ENCODE peak calls at places on chromosomes 7 and 10, in nine cellular contexts. R, N, K, Z, M, S, B, Y and W are unnamed samples.

GRCh38 chr7:2441430-2442058 is 34.7 kb downstream of the GRIFIN start:
- DNase-seq in Y (no peak), R (no peak), K (no peak), B (no peak), N (no peak), M (no peak), S (no peak), Z (no peak), W (no peak)

GRCh38 chr10:52818019-52818418 is 45.4 kb upstream of the MBL2 start:
- DNase-seq in B (peak), M (peak), Z (no peak), K (peak), N (peak), S (peak), Y (peak), R (peak), W (peak)

GRCh38 chr7:66198461-66198860 is 6.7 kb upstream of the TPST1 start:
- DNase-seq in S (no peak), N (no peak), M (no peak), R (no peak), B (no peak), Z (no peak), Y (no peak), K (no peak), W (no peak)

GRCh38 chr10:77819210-77820140 is 107.1 kb downstream of the DLG5 start:
- DNase-seq in S (no peak), B (peak), Y (no peak), Z (no peak), M (no peak), R (no peak), N (no peak), K (no peak), W (no peak)

GRCh38 chr7:36107926-36108631 is 45.0 kb upstream of the EEPD1 start:
- DNase-seq in R (no peak), B (no peak), Z (no peak), K (no peak), M (no peak), N (no peak), S (no peak), Y (no peak), W (no peak)

GRCh38 chr7:37408885-37409248 is 39.8 kb downstream of the ELMO1 start:
- DNase-seq in R (peak), K (no peak), Y (no peak), Z (no peak), M (no peak), S (no peak), N (peak), B (no peak), W (no peak)

GRCh38 chr10:48444266-48444665 is 137.8 kb downstream of the MAPK8 start:
- DNase-seq in Z (no peak), M (peak), N (peak), S (no peak), B (peak), K (no peak), Y (peak), R (peak), W (peak)

GRCh38 chr10:96747734-96748550 is 27.6 kb upstream of the PIK3AP1 start:
- DNase-seq in Y (no peak), Z (no peak), R (peak), B (no peak), N (peak), K (no peak), S (peak), M (no peak), W (no peak)

GRCh38 chr10:50874723-50875122 is 10.7 kb downstream of the A1CF start:
- DNase-seq in R (no peak), N (no peak), B (peak), S (peak), M (no peak), Z (no peak), Y (no peak), K (no peak), W (no peak)

GRCh38 chr7:75696263-75697037 is 42.3 kb downstream of the HIP1 start:
- DNase-seq in M (no peak), K (no peak), Y (no peak), Z (no peak), S (no peak), N (no peak), B (no peak), R (no peak), W (no peak)

GRCh38 chr7:88141479-88141878 is 78.4 kb downstream of the SRI start:
- DNase-seq in K (no peak), M (no peak), Y (no peak), R (no peak), Z (no peak), B (no peak), S (no peak), N (no peak), W (no peak)

GRCh38 chr10:60943372-60944158 is 420 bp downstream of the RHOBTB1 start:
- DNase-seq in M (peak), Y (peak), B (peak), R (peak), Z (no peak), N (no peak), K (no peak), S (peak), W (peak)

GRCh38 chr10:99834410-99834809 is 52.0 kb downstream of the ABCC2 start:
- DNase-seq in Y (peak), R (no peak), Z (no peak), K (peak), S (no peak), M (no peak), N (no peak), B (peak), W (peak)

GRCh38 chr10:11230706-11231105 is 213.0 kb downstream of the CELF2 start:
- DNase-seq in Z (no peak), Y (no peak), K (no peak), S (no peak), M (no peak), N (no peak), B (no peak), R (no peak), W (no peak)

GRCh38 chr7:36962367-36962766 is 238.1 kb upstream of the AOAH start:
- DNase-seq in B (peak), M (no peak), R (no peak), Y (no peak), K (no peak), S (peak), N (no peak), Z (no peak), W (no peak)

GRCh38 chr7:151008143-151008510 is 16.2 kb downstream of the ATG9B start:
- DNase-seq in N (no peak), R (no peak), S (no peak), B (no peak), M (no peak), K (no peak), Y (no peak), Z (no peak), W (peak)

GRCh38 chr10:122407375-122408125 is 33.0 kb downstream of the PLEKHA1 start:
- DNase-seq in Y (no peak), S (no peak), M (no peak), B (no peak), N (no peak), R (no peak), Z (no peak), K (peak), W (no peak)

GRCh38 chr7:5525271-5526189 is 101.9 kb upstream of the TNRC18 start:
- DNase-seq in N (peak), B (peak), S (peak), Y (peak), R (peak), Z (no peak), M (peak), K (peak), W (peak)

GRCh38 chr7:1028044-1028770 is 16.1 kb upstream of the GPR146 start:
- DNase-seq in Y (peak), S (peak), R (peak), Z (peak), K (peak), B (peak), M (peak), N (peak), W (peak)

GRCh38 chr7:139648941-139649425 is 125.5 kb downstream of the CLEC2L start:
- DNase-seq in N (peak), B (no peak), M (no peak), K (no peak), R (peak), Y (no peak), Z (no peak), S (no peak), W (no peak)

GRCh38 chr7:1008733-1009363 is 25.9 kb downstream of the CYP2W1 start:
- DNase-seq in M (no peak), R (no peak), Z (no peak), N (no peak), K (no peak), S (no peak), Y (no peak), B (no peak), W (no peak)

DNA sequence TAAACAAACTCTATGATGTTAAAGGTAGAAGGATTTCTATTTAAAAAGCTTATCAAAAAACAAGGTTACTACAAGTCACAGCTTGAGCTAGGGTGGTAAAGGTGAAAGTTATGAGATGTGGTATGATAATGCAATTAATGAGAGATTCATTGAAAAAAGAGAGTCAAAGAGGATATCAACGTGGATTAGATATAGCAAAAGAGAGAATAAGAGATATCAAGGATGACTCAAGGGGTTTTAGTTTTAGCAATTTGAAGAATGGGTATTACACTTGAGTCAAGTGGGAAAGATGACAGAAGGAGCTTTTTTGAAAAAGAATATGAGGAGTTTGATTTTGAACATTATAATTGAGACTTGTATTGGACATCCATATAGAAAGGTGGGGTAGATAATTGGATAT is 59.8 kb downstream of the NUTM2E start:
- DNase-seq in S (no peak), Z (no peak), N (no peak), Y (no peak), R (no peak), B (no peak), K (no peak), M (no peak), W (no peak)
- TF ChIP-seq CTCF in S (no peak), Z (no peak), N (no peak), Y (no peak), R (no peak), B (no peak), K (no peak), M (no peak), W (no peak)

DNA sequence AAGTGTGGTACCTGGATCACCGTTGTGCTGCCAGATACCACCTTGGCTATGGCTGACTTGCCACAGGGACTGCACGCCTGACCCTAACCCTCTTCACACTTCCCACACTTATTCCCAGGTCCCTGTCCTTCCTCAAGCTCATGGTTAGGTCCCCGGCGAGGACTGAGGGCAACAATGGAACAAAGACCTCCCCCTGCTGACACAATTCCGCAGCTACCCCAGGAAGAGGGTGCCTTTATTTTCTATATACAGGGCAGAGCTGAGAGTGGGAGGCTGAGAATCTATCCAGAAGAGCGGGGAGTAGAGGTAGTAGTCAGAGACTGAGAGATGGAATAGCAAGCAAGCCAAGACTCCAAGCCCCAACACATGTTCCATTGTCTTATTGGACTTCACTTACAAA is 118.1 kb upstream of the SEM1 start:
- DNase-seq in Z (no peak), S (no peak), N (no peak), K (no peak), Y (no peak), R (no peak), M (no peak), B (no peak), W (no peak)
- TF ChIP-seq CTCF in Z (no peak), S (no peak), N (no peak), K (no peak), Y (no peak), R (no peak), M (no peak), B (no peak), W (no peak)

DNA sequence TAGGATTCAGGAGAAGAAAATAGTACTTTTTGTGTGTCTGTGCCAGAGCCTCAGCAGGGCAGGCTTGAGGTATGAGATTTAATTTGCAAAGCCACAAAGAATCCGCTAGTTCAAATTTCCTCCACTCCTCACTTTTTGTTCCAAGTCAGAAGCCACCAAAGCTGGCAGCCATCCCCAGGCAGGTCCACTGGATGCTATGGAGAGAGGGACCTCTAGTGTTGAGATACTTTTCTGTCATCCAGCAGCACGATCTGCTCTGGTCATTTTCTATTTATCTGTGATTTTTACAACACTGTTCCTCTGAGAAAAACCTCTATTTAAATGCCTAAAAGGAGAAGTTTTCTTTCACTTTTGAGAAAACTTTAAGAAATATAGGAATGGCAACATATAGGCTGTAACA is 147.9 kb upstream of the FRMD4A start:
- DNase-seq in M (peak), S (peak), N (peak), Y (peak), K (peak), B (peak), Z (peak), R (peak), W (peak)
- TF ChIP-seq CTCF in M (peak), S (peak), N (peak), Y (peak), K (peak), B (peak), Z (peak), R (no peak), W (peak)

GRCh38 chr10:85995791-85996190 is 370.8 kb downstream of the GRID1 start:
- DNase-seq in N (peak), Z (no peak), K (no peak), R (no peak), Y (peak), M (peak), B (peak), S (peak), W (no peak)
- TF ChIP-seq CTCF in N (peak), Z (peak), K (no peak), R (no peak), Y (peak), M (peak), B (peak), S (no peak), W (no peak)

GRCh38 chr7:138350103-138350700 is 109.9 kb upstream of the TRIM24 start:
- DNase-seq in S (no peak), B (no peak), K (no peak), R (no peak), Z (no peak), N (no peak), Y (no peak), M (no peak), W (no peak)

GRCh38 chr7:138354066-138354465 is 106.0 kb upstream of the TRIM24 start:
- DNase-seq in R (no peak), Y (no peak), K (no peak), S (no peak), Z (no peak), B (no peak), M (no peak), N (no peak), W (no peak)

GRCh38 chr7:138355254-138355653 is 104.8 kb upstream of the TRIM24 start:
- DNase-seq in B (no peak), Y (no peak), S (no peak), M (no peak), Z (no peak), R (no peak), K (no peak), N (no peak), W (no peak)

GRCh38 chr7:138352570-138353461 is 107.2 kb upstream of the TRIM24 start:
- DNase-seq in N (no peak), Y (no peak), S (no peak), M (peak), R (no peak), Z (no peak), B (no peak), K (no peak), W (no peak)

DNA sequence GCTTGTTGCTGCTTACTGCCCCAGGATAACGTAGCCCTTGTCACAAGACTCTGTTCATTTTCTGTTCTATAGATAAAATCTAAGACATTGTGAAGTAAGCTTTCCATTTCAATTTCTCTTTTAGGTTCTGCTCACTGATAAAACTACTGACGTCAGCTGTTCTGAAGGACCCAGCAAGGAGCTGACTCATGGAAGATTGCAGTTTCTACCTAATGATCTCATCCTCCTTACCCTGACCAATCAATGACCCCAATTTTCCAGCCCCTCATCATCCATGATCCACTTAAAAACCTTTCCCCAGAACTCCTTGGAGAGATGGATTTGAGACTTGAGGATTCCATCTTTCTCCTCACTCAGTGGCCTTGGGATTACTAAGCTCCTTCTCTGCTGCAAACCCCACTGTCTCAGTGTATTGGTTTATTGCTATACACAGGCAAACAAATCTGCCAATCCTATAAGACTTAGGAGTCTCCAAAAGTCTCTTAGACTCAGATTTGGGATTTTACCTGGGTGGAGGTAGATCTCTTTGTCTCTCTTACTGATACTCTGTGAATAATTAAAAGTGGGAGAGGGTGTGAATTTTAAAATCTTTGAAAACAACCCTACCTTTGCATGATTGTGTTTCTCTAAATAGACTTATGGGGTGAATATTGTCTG is 109.2 kb upstream of the TRIM24 start:
- DNase-seq in M (no peak), N (no peak), R (no peak), Z (no peak), K (no peak), S (no peak), B (no peak), Y (no peak), W (no peak)
- TF ChIP-seq CTCF in M (no peak), N (no peak), R (no peak), Z (no peak), K (no peak), S (no peak), B (no peak), Y (no peak), W (no peak)

GRCh38 chr7:114921636-114922150 is at the start of gene MDFIC:
- DNase-seq in S (no peak), Y (no peak), M (peak), R (no peak), B (no peak), K (no peak), N (peak), Z (no peak), W (peak)
- TF ChIP-seq CTCF in S (no peak), Y (no peak), M (no peak), R (no peak), B (no peak), K (no peak), N (no peak), Z (no peak), W (peak)

DNA sequence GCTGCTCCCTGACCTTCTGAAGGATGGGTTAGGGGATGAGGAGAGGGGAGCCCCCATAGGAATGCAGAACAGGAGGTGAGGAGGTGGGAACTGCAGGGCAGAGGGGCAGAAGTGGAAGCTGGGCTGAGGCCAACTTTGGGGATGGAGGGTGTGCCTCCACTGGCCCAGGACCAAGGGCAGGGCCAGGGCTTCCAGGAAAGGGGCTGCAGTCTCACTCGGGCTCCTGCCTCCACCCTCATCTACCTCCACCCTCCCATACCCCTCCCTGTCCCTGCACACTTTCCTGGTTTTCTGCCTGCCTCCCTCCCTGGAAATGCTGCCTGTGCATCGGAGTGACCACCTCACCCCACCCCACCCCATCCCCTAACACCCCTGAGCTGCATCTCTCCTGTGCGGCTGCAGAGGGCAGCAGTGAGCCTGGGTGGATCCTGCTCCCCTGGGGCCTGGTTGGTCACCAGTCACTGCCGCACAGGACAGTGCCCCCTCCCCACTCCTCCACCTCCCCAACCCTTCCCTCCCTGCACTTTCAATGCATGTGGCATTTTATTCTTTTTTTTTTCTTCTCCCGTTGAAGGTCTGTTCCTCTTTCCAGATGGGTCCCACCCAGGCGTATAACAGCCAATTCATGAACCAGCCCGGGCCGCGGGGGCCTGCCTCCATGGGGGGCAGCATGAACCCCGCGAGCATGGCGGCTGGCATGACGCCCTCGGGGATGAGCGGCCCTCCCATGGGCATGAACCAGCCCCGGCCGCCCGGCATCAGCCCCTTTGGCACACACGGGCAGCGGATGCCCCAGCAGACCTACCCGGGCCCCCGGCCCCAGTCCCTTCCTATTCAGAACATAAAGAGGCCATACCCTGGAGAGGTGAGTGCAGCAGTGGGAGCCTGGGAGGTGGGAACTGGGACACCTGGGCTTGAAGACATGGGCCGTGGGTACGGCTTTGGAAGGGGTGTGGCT is 54.2 kb upstream of the PPIF start:
- DNase-seq in S (peak), K (no peak), B (no peak), M (no peak), Z (no peak), Y (no peak), R (peak), N (peak), W (no peak)
- TF ChIP-seq CTCF in S (peak), K (peak), B (peak), M (peak), Z (peak), Y (peak), R (peak), N (peak), W (peak)